ENCODE peak calls at places on chromosome 5, in ten cellular contexts. U is KBM-7; E is epithelial cell of prostate; O is NCI-H2081; M is activated B cell treated with CpG ODN at 0.5 μM for 24 hours; B is HEK293T; T is stimulated activated CD4-positive, alpha-beta T cell treated with anti-CD3 and anti-CD28 coated beads, Interleukin-12 subunit alpha, Interleukin-12 subunit beta, amount 100 ng/mL, for 48 hours; P is amniotic stem cell; Q is NCI-H1105; C is CD4-positive, alpha-beta T cell. S is an unnamed sample.
A peak's percentile ranks its signal among the peaks of the same experiment; 100 is the strongest.

GRCh38 chr5:21711854-21712752 is 1141.0 kb downstream of the CDH12 start:
- DNase-seq in U (peak; percentile 29), E (no peak), O (no peak), M (no peak), B (no peak), T (no peak), P (peak; percentile 7), Q (no peak), C (no peak), S (peak; percentile 43)

GRCh38 chr5:136063778-136064465 is 35.1 kb downstream of the TGFBI start:
- DNase-seq in U (no peak), E (no peak), O (no peak), M (no peak), B (no peak), T (no peak), P (no peak), Q (no peak), C (no peak), S (no peak)

GRCh38 chr5:38473008-38473407 is 83.4 kb downstream of the LIFR start:
- DNase-seq in U (no peak), E (no peak), O (peak; percentile 89), M (no peak), B (no peak), T (no peak), P (no peak), Q (peak; percentile 73), C (no peak), S (no peak)

GRCh38 chr5:56759521-56759920 is 55.8 kb upstream of the MAP3K1 start:
- DNase-seq in U (no peak), E (peak; percentile 24), O (no peak), M (no peak), B (no peak), T (no peak), P (no peak), Q (no peak), C (no peak), S (no peak)

GRCh38 chr5:5374034-5374715 is 48.3 kb upstream of the ICE1 start:
- DNase-seq in U (no peak), E (no peak), O (no peak), M (no peak), B (no peak), T (no peak), P (no peak), Q (no peak), C (no peak), S (peak; percentile 24)

GRCh38 chr5:122704247-122705036 is 70.4 kb upstream of the SNX2 start:
- DNase-seq in U (peak; percentile 49), E (no peak), O (no peak), M (no peak), B (peak; percentile 28), T (no peak), P (peak; percentile 65), Q (no peak), C (no peak), S (peak; percentile 42)

GRCh38 chr5:160427607-160428006 is 6.0 kb downstream of the PTTG1 start:
- DNase-seq in U (no peak), E (no peak), O (no peak), M (no peak), B (no peak), T (no peak), P (no peak), Q (no peak), C (no peak), S (no peak)

GRCh38 chr5:95976606-95977005 is 15.0 kb upstream of the ELL2 start:
- DNase-seq in U (no peak), E (no peak), O (no peak), M (no peak), B (no peak), T (no peak), P (no peak), Q (no peak), C (no peak), S (no peak)

GRCh38 chr5:129074903-129075302 is 19.6 kb upstream of the ISOC1 start:
- DNase-seq in U (no peak), E (no peak), O (no peak), M (no peak), B (no peak), T (no peak), P (no peak), Q (no peak), C (no peak), S (peak; percentile 16)

GRCh38 chr5:147188200-147189108 is 46.4 kb upstream of the STK32A start:
- DNase-seq in U (peak; percentile 62), E (no peak), O (peak; percentile 61), M (no peak), B (peak; percentile 63), T (peak; percentile 54), P (peak; percentile 46), Q (peak; percentile 49), C (no peak), S (peak; percentile 53)

GRCh38 chr5:76325876-76326491 is 77.1 kb upstream of the IQGAP2 start:
- DNase-seq in U (no peak), E (no peak), O (peak; percentile 57), M (no peak), B (no peak), T (no peak), P (no peak), Q (no peak), C (peak; percentile 13), S (no peak)

GRCh38 chr5:37197340-37198050 is 51.7 kb downstream of the CPLANE1 start:
- DNase-seq in U (peak; percentile 11), E (no peak), O (no peak), M (no peak), B (no peak), T (no peak), P (no peak), Q (no peak), C (no peak), S (no peak)

GRCh38 chr5:137565450-137565849 is 66.3 kb upstream of the SPOCK1 start:
- DNase-seq in U (no peak), E (no peak), O (no peak), M (no peak), B (no peak), T (no peak), P (no peak), Q (no peak), C (no peak), S (no peak)

GRCh38 chr5:78968781-78969180 is 16.3 kb downstream of the ARSB start:
- DNase-seq in U (no peak), E (no peak), O (no peak), M (no peak), B (no peak), T (no peak), P (no peak), Q (no peak), C (no peak), S (no peak)

GRCh38 chr5:100560860-100561259 is 25.7 kb downstream of the FAM174A start:
- DNase-seq in U (no peak), E (no peak), O (no peak), M (no peak), B (no peak), T (no peak), P (no peak), Q (no peak), C (no peak), S (peak; percentile 2)

GRCh38 chr5:135484563-135485157 is 32.5 kb upstream of the TIFAB start:
- DNase-seq in U (no peak), E (no peak), O (no peak), M (no peak), B (no peak), T (no peak), P (no peak), Q (no peak), C (no peak), S (no peak)

GRCh38 chr5:125476888-125477585 is 730.6 kb upstream of the ZNF608 start:
- DNase-seq in U (no peak), E (no peak), O (no peak), M (no peak), B (no peak), T (no peak), P (no peak), Q (no peak), C (no peak), S (peak; percentile 19)

GRCh38 chr5:81164936-81165335 is 68.2 kb upstream of the CKMT2 start:
- DNase-seq in U (no peak), E (no peak), O (no peak), M (no peak), B (no peak), T (no peak), P (no peak), Q (no peak), C (no peak), S (no peak)

GRCh38 chr5:2917093-2917492 is 165.6 kb upstream of the IRX2 start:
- DNase-seq in U (no peak), E (no peak), O (no peak), M (no peak), B (peak; percentile 0), T (no peak), P (no peak), Q (no peak), C (no peak), S (no peak)

GRCh38 chr5:1011741-1012315 is 3.2 kb downstream of the NKD2 start:
- DNase-seq in U (no peak), E (no peak), O (no peak), M (no peak), B (no peak), T (no peak), P (no peak), Q (no peak), C (no peak), S (no peak)

GRCh38 chr5:79301046-79301712 is 65.2 kb downstream of the JMY start:
- DNase-seq in U (peak; percentile 35), E (no peak), O (no peak), M (no peak), B (no peak), T (no peak), P (no peak), Q (no peak), C (no peak), S (peak; percentile 15)

GRCh38 chr5:86463339-86463738 is 154.4 kb upstream of the COX7C start:
- DNase-seq in U (peak; percentile 9), E (no peak), O (no peak), M (no peak), B (no peak), T (no peak), P (no peak), Q (no peak), C (no peak), S (no peak)

GRCh38 chr5:172854451-172854871 is 20.4 kb downstream of the ERGIC1 start:
- DNase-seq in U (no peak), E (no peak), O (no peak), M (no peak), B (no peak), T (no peak), P (no peak), Q (no peak), C (no peak), S (no peak)

GRCh38 chr5:63055421-63055820 is 476.8 kb downstream of the LRRC70 start:
- DNase-seq in U (no peak), E (no peak), O (no peak), M (no peak), B (no peak), T (no peak), P (no peak), Q (no peak), C (no peak), S (no peak)

GRCh38 chr5:98787131-98787719 is 13.8 kb downstream of the RGMB start:
- DNase-seq in U (no peak), E (no peak), O (no peak), M (no peak), B (no peak), T (no peak), P (no peak), Q (no peak), C (no peak), S (no peak)

GRCh38 chr5:107630184-107630583 is 40.6 kb downstream of the EFNA5 start:
- DNase-seq in U (no peak), E (no peak), O (no peak), M (no peak), B (no peak), T (no peak), P (no peak), Q (no peak), C (no peak), S (peak; percentile 12)

GRCh38 chr5:10286552-10287227 is 21.0 kb downstream of the CMBL start:
- DNase-seq in U (no peak), E (no peak), O (no peak), M (no peak), B (no peak), T (no peak), P (no peak), Q (no peak), C (no peak), S (no peak)

GRCh38 chr5:11540112-11540511 is 364.1 kb downstream of the CTNND2 start:
- DNase-seq in U (no peak), E (no peak), O (no peak), M (no peak), B (no peak), T (no peak), P (no peak), Q (no peak), C (no peak), S (no peak)

S was measured in foreskin keratinocyte.